ENCODE peak calls at places on chromosomes 11 and 22, in six cellular contexts. C, D, W, S, N and I are unnamed samples.

GRCh38 chr11:60334005-60334620 is 7.1 kb downstream of the MS4A6E start:
- DNase-seq in S (peak; percentile 7), D (peak; percentile 49), W (peak; percentile 87), C (peak; percentile 57), N (peak; percentile 64), I (peak; percentile 81)

GRCh38 chr22:44002324-44002723 is 21.8 kb upstream of the PARVB start:
- DNase-seq in W (no peak), N (no peak), C (no peak), D (no peak), S (no peak), I (no peak)

GRCh38 chr22:36010913-36011312 is 17.7 kb downstream of the RBFOX2 start:
- DNase-seq in W (no peak), N (no peak), D (no peak), S (peak; percentile 90), C (no peak), I (no peak)

GRCh38 chr11:106990322-106990721 is 28.0 kb downstream of the GUCY1A2 start:
- DNase-seq in D (no peak), C (no peak), N (no peak), W (no peak), S (no peak), I (peak; percentile 34)

GRCh38 chr11:103871923-103872551 is 164.4 kb upstream of the DDI1 start:
- DNase-seq in W (no peak), D (no peak), C (no peak), N (no peak), S (no peak), I (no peak)

GRCh38 chr11:61298663-61299244 is 3.6 kb upstream of the VWCE start:
- DNase-seq in D (no peak), C (no peak), N (no peak), S (peak; percentile 23), W (no peak), I (no peak)

GRCh38 chr22:33389927-33390326 is 331.7 kb upstream of the SYN3 start:
- DNase-seq in S (no peak), C (no peak), W (no peak), D (no peak), N (no peak), I (no peak)

GRCh38 chr11:61771195-61771894 is 18.9 kb downstream of the MYRF start:
- DNase-seq in S (no peak), W (no peak), C (no peak), D (no peak), N (no peak), I (no peak)

GRCh38 chr11:119472856-119473222 is 49.9 kb upstream of the THY1 start:
- DNase-seq in D (no peak), W (no peak), C (no peak), S (no peak), N (no peak), I (no peak)

GRCh38 chr22:49999901-50000586 is 12.5 kb downstream of the IL17REL start:
- DNase-seq in C (no peak), D (no peak), W (no peak), N (no peak), S (no peak), I (no peak)

GRCh38 chr11:128021304-128022006 is 565.9 kb downstream of the ETS1 start:
- DNase-seq in N (no peak), S (peak; percentile 28), D (no peak), C (no peak), W (peak; percentile 46), I (peak; percentile 48)

GRCh38 chr11:14934641-14935351 is 37.4 kb downstream of the CALCA start:
- DNase-seq in D (no peak), C (no peak), N (no peak), W (no peak), S (no peak), I (no peak)

GRCh38 chr11:1570531-1570895 is 1.6 kb downstream of the DUSP8 start:
- DNase-seq in N (no peak), D (no peak), C (no peak), W (no peak), S (no peak), I (no peak)

GRCh38 chr11:90856790-90857189 is 633.9 kb upstream of the CHORDC1 start:
- DNase-seq in C (no peak), N (no peak), W (no peak), D (no peak), S (no peak), I (no peak)

GRCh38 chr22:37175414-37176144 is 12.5 kb downstream of the C1QTNF6 start:
- DNase-seq in W (no peak), D (no peak), C (no peak), N (no peak), S (no peak), I (no peak)

GRCh38 chr22:42353883-42354727 is 78.1 kb downstream of the NFAM1 start:
- DNase-seq in D (no peak), N (no peak), C (no peak), S (peak; percentile 87), W (peak; percentile 84), I (peak; percentile 43)

GRCh38 chr22:23182289-23183106 is 2.2 kb downstream of the BCR start:
- DNase-seq in S (peak; percentile 27), N (no peak), D (peak; percentile 26), W (no peak), C (peak; percentile 49), I (peak; percentile 57)

GRCh38 chr11:28009383-28009782 is 98.6 kb downstream of the KIF18A start:
- DNase-seq in D (no peak), S (peak; percentile 78), W (no peak), N (no peak), C (no peak), I (no peak)

GRCh38 chr11:44219830-44220778 is 89.8 kb downstream of the ALX4 start:
- DNase-seq in S (no peak), N (no peak), W (no peak), C (no peak), D (no peak), I (no peak)

GRCh38 chr11:116837231-116838091 is at the start of gene APOA1:
- DNase-seq in N (no peak), D (no peak), C (no peak), S (no peak), W (no peak), I (peak; percentile 33)

GRCh38 chr11:44837650-44838049 is 110.9 kb downstream of the TSPAN18 start:
- DNase-seq in C (no peak), D (no peak), N (no peak), S (no peak), W (no peak), I (no peak)

GRCh38 chr11:70699294-70700221 is 301.2 kb downstream of the CTTN start:
- DNase-seq in N (no peak), S (no peak), C (no peak), W (peak; percentile 80), D (no peak), I (no peak)

GRCh38 chr11:47154738-47155570 is 21.7 kb downstream of the ARFGAP2 start:
- DNase-seq in D (no peak), S (no peak), N (no peak), W (no peak), C (no peak), I (no peak)

GRCh38 chr11:94732617-94733292 is 35.4 kb upstream of the AMOTL1 start:
- DNase-seq in N (no peak), S (peak; percentile 73), D (no peak), C (no peak), W (no peak), I (no peak)

GRCh38 chr11:3165152-3165705 is at the start of gene OSBPL5:
- DNase-seq in C (no peak), W (no peak), S (peak; percentile 93), D (no peak), N (no peak), I (peak; percentile 82)

GRCh38 chr11:101435406-101435805 is 148.4 kb downstream of the TRPC6 start:
- DNase-seq in W (no peak), D (no peak), S (no peak), C (no peak), N (no peak), I (no peak)

GRCh38 chr11:122430490-122430889 is 225.0 kb upstream of the UBASH3B start:
- DNase-seq in W (no peak), C (no peak), D (no peak), S (no peak), N (no peak), I (no peak)

GRCh38 chr11:106853850-106854401 is 164.3 kb downstream of the GUCY1A2 start:
- DNase-seq in N (no peak), W (no peak), S (no peak), D (no peak), C (no peak), I (no peak)

GRCh38 chr11:104120493-104121200 is 43.3 kb downstream of the PDGFD start:
- DNase-seq in N (no peak), S (no peak), D (no peak), W (no peak), C (no peak), I (no peak)

GRCh38 chr11:19803506-19803998 is 90.9 kb downstream of the NAV2 start:
- DNase-seq in S (no peak), D (no peak), N (no peak), W (no peak), C (no peak), I (no peak)

GRCh38 chr11:75059299-75059698 is 37.4 kb downstream of the OR2AT4 start:
- DNase-seq in W (no peak), D (no peak), S (no peak), N (no peak), C (no peak), I (no peak)

GRCh38 chr11:63510360-63511130 is 4.7 kb downstream of the LGALS12 start:
- DNase-seq in D (no peak), N (peak; percentile 17), S (peak; percentile 59), W (no peak), C (no peak), I (no peak)

GRCh38 chr11:118027694-118028093 is 41.5 kb downstream of the IL10RA start:
- DNase-seq in N (no peak), W (no peak), S (no peak), D (no peak), C (no peak), I (no peak)
- TF ChIP-seq CTCF in N (no peak), W (peak; percentile 38), S (no peak), D (no peak), C (no peak), I (no peak)

DNA sequence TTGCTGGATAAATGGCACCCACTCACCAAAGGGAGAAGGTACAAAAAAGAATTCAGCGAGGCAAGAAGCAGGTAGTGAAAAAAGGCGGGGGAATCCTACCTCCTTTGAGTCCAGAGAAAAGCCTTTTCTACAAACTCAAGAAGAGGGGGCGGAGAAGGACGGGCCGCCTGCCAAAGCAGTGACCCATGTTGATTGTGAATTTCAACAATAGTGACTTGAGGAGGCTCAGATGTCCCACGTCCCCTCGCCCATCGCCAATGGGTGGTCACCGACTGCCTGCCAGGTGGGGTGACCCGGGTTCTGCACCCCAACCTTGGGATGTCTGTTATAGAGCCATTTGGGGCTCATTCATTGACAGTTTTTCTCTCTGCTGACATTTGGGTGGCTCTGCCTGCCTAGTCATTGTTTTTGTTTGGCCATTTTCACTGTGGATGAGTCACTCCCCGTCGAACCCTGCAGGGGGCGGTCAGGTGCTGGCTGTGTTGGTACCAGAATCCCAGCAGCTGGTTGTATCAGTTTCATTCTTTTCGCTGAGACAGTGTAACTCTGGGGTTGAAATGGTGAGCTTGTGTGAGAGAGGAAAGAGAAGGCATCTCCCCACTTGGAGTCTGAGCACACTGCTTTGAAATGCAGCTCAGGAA is 163.4 kb upstream of the NCAM1 start:
- DNase-seq in S (peak; percentile 26), C (peak; percentile 63), W (peak; percentile 82), N (peak; percentile 60), D (no peak), I (peak; percentile 63)
- TF ChIP-seq CTCF in S (peak; percentile 34), C (peak; percentile 56), W (peak; percentile 78), N (peak; percentile 25), D (no peak), I (peak; percentile 57)

GRCh38 chr11:10906521-10906920 is 48.7 kb upstream of the ZBED5 start:
- DNase-seq in W (no peak), D (no peak), N (no peak), S (peak; percentile 69), C (no peak), I (no peak)
- TF ChIP-seq CTCF in W (no peak), D (no peak), N (no peak), S (no peak), C (no peak), I (no peak)

GRCh38 chr11:131234146-131234680 is 136.2 kb upstream of the NTM start:
- DNase-seq in D (no peak), W (no peak), S (no peak), C (no peak), N (no peak), I (no peak)
- TF ChIP-seq CTCF in D (no peak), W (no peak), S (no peak), C (no peak), N (no peak), I (no peak)